ENCODE peak calls at places on chromosomes 13 and 19, in six cellular contexts. E is spleen, Q is adrenal gland, F is gastrocnemius medialis, S is heart left ventricle, T is stomach. L is an unnamed sample.

GRCh38 chr13:109743706-109744453 is 42.5 kb downstream of the IRS2 start:
- DNase-seq in F (no peak), Q (no peak), E (no peak), T (no peak), S (no peak), L (no peak)

GRCh38 chr13:27662738-27663470 is 41.2 kb downstream of the POLR1D start:
- DNase-seq in S (no peak), E (no peak), T (no peak), Q (no peak), F (no peak), L (no peak)

GRCh38 chr19:10467104-10467706 is 36.0 kb downstream of the KEAP1 start:
- DNase-seq in E (no peak), F (no peak), T (no peak), S (no peak), Q (no peak), L (no peak)

GRCh38 chr13:42380420-42381164 is 108.6 kb downstream of the AKAP11 start:
- DNase-seq in S (no peak), T (no peak), E (peak; percentile 81), F (no peak), Q (no peak), L (no peak)

GRCh38 chr19:50268046-50268445 is 61.1 kb downstream of the KCNC3 start:
- DNase-seq in F (no peak), E (no peak), S (no peak), Q (no peak), T (no peak), L (no peak)

GRCh38 chr13:24306632-24307031 is 2.7 kb upstream of the C1QTNF9 start:
- DNase-seq in T (no peak), S (no peak), Q (no peak), E (no peak), F (no peak), L (no peak)

GRCh38 chr13:40611004-40611403 is 55.4 kb downstream of the FOXO1 start:
- DNase-seq in T (no peak), F (no peak), S (no peak), E (no peak), Q (no peak), L (no peak)

GRCh38 chr13:23558675-23559536 is 11.3 kb upstream of the TNFRSF19 start:
- DNase-seq in Q (peak; percentile 50), S (peak; percentile 73), F (peak; percentile 56), E (no peak), T (peak; percentile 38), L (no peak)

GRCh38 chr13:108508263-108508662 is 121.1 kb upstream of the MYO16 start:
- DNase-seq in T (no peak), Q (no peak), E (no peak), F (no peak), S (no peak), L (no peak)

GRCh38 chr19:30651691-30652090 is 279.5 kb downstream of the ZNF536 start:
- DNase-seq in T (no peak), F (no peak), S (no peak), Q (no peak), E (no peak), L (no peak)

GRCh38 chr13:104586010-104586746 is 1520.0 kb upstream of the SLC10A2 start:
- DNase-seq in T (no peak), S (no peak), Q (no peak), E (no peak), F (no peak), L (no peak)

GRCh38 chr13:103067751-103068563 is 1.7 kb upstream of the SLC10A2 start:
- DNase-seq in Q (no peak), S (no peak), F (no peak), E (no peak), T (no peak), L (peak; percentile 89)

GRCh38 chr19:58554494-58555368 is at the start of gene CHMP2A:
- DNase-seq in T (peak; percentile 99), E (peak; percentile 100), Q (peak; percentile 98), F (peak; percentile 99), S (peak; percentile 99), L (peak; percentile 99)

GRCh38 chr19:11849264-11849615 is 714 bp downstream of the ZNF439 start:
- DNase-seq in E (no peak), Q (no peak), T (no peak), F (no peak), S (no peak), L (no peak)

GRCh38 chr13:28590450-28590849 is 68.5 kb upstream of the POMP start:
- DNase-seq in S (no peak), T (no peak), F (no peak), E (no peak), Q (no peak), L (no peak)

GRCh38 chr19:46503848-46504453 is 8.3 kb upstream of the PNMA8B start:
- DNase-seq in Q (no peak), E (no peak), S (peak; percentile 10), T (no peak), F (no peak), L (no peak)

GRCh38 chr19:8041553-8041952 is 11.0 kb upstream of the CCL25 start:
- DNase-seq in Q (no peak), E (no peak), T (no peak), F (no peak), S (no peak), L (no peak)

GRCh38 chr13:96460571-96460970 is 370.7 kb downstream of the HS6ST3 start:
- DNase-seq in T (no peak), S (no peak), F (no peak), Q (no peak), E (no peak), L (no peak)

GRCh38 chr13:23547000-23547590 is 23.1 kb upstream of the TNFRSF19 start:
- DNase-seq in F (no peak), E (no peak), Q (peak; percentile 40), S (peak; percentile 80), T (no peak), L (no peak)

GRCh38 chr19:35540356-35540927 is 5.0 kb upstream of the TMEM147 start:
- DNase-seq in E (no peak), T (no peak), Q (no peak), F (no peak), S (no peak), L (no peak)

GRCh38 chr13:46614582-46614981 is 61.6 kb downstream of the LRCH1 start:
- DNase-seq in Q (no peak), S (no peak), T (no peak), F (no peak), E (no peak), L (no peak)

GRCh38 chr19:5306531-5306930 is 34.1 kb downstream of the PTPRS start:
- DNase-seq in F (no peak), E (no peak), S (no peak), Q (no peak), T (no peak), L (no peak)

GRCh38 chr19:5312058-5312457 is 28.6 kb downstream of the PTPRS start:
- DNase-seq in Q (no peak), F (no peak), E (no peak), T (no peak), S (no peak), L (no peak)

GRCh38 chr19:5307655-5308054 is 33.0 kb downstream of the PTPRS start:
- DNase-seq in Q (no peak), S (no peak), F (no peak), E (no peak), T (no peak), L (no peak)

GRCh38 chr19:5309438-5310204 is 31.0 kb downstream of the PTPRS start:
- DNase-seq in E (no peak), T (no peak), S (no peak), F (no peak), Q (no peak), L (no peak)

GRCh38 chr19:5308471-5309437 is 31.9 kb downstream of the PTPRS start:
- DNase-seq in F (no peak), Q (no peak), S (no peak), T (peak; percentile 72), E (no peak), L (no peak)
- TF ChIP-seq POLR2A in F (peak; percentile 93), Q (peak; percentile 80), S (no peak), T (peak; percentile 87), E (no peak), L (peak; percentile 19)

GRCh38 chr13:111043575-111043982 is 71.5 kb upstream of the ARHGEF7 start:
- DNase-seq in S (peak; percentile 82), T (no peak), E (no peak), Q (no peak), F (peak; percentile 17), L (no peak)
- H3K27ac ChIP-seq in S (no peak overlapping the region), T (no peak overlapping the region), E (no peak overlapping the region), Q (no peak overlapping the region), F (no peak overlapping the region), L (no peak overlapping the region)

GRCh38 chr19:44865196-44865767 is 19.2 kb downstream of the NECTIN2 start:
- DNase-seq in F (no peak), T (no peak), S (peak; percentile 61), Q (no peak), E (no peak), L (no peak)

GRCh38 chr19:44863990-44864389 is 17.9 kb downstream of the NECTIN2 start:
- DNase-seq in S (no peak), E (no peak), F (no peak), Q (no peak), T (no peak), L (no peak)

GRCh38 chr19:44866672-44867071 is 20.6 kb downstream of the NECTIN2 start:
- DNase-seq in Q (no peak), S (peak; percentile 35), T (no peak), F (no peak), E (no peak), L (no peak)

GRCh38 chr19:44869728-44870470 is 21.2 kb upstream of the TOMM40 start:
- DNase-seq in F (peak; percentile 33), T (no peak), E (no peak), S (peak; percentile 72), Q (peak; percentile 62), L (no peak)

DNA sequence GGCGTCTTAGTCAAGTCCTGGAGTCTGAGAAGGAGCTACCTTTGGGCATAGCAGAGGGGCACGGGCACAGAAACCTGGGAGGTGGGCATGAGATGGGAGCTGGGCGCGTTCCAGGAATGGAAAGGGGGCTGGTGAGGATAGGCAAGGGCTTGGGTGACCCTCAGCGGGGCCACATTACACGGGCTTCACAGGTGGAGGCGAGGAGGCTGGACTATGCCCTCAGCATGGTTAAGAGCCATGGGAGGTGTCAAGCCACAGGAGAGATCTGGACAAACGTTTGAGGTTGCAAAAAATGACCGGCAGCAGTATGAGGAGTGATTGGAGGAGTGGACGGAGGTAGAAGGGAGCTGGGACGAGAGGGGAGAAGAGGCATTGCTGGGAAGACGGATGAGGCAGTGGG is 21.5 kb downstream of the NECTIN2 start:
- DNase-seq in Q (no peak), E (no peak), S (peak; percentile 48), F (no peak), T (no peak), L (no peak)
- H3K36me3 ChIP-seq in Q (peaks cover 41% of the 10 kb centered on the region), E (peaks cover 8% of the 10 kb centered on the region), S (peaks cover 27% of the 10 kb centered on the region), F (no peaks in the 10 kb centered on the region), T (peaks cover 66% of the 10 kb centered on the region), L (no peaks in the 10 kb centered on the region)

GRCh38 chr19:45078390-45079062 is 534 bp upstream of the GEMIN7 start:
- DNase-seq in T (no peak), Q (no peak), S (no peak), F (no peak), E (no peak), L (no peak)

GRCh38 chr19:45075215-45076028 is 856 bp downstream of the ZNF296 start:
- DNase-seq in T (peak; percentile 88), F (peak; percentile 43), E (peak; percentile 98), S (peak; percentile 88), Q (peak; percentile 44), L (peak; percentile 93)

GRCh38 chr19:45074744-45075143 is 1.5 kb downstream of the ZNF296 start:
- DNase-seq in E (no peak), S (no peak), Q (no peak), F (no peak), T (no peak), L (no peak)

GRCh38 chr19:45076851-45077730 is 813 bp upstream of the ZNF296 start:
- DNase-seq in Q (no peak), F (no peak), S (no peak), T (no peak), E (no peak), L (no peak)

GRCh38 chr19:45076029-45076850 is at the start of gene ZNF296:
- DNase-seq in T (peak; percentile 94), E (peak; percentile 97), S (peak; percentile 88), F (peak; percentile 63), Q (peak; percentile 74), L (peak; percentile 95)
- TF ChIP-seq POLR2A in T (no peak), E (no peak), S (no peak), F (peak; percentile 74), Q (no peak), L (peak; percentile 80)